ENCODE peak calls at places on chromosome 14, in seven cellular contexts. P is Ammon's horn; Z is HS-5; O is bronchial epithelial cell; J is PC-9; C is stimulated activated CD8-positive, alpha-beta memory T cell treated with anti-CD3 and anti-CD28 coated beads, Interleukin-2, amount 100 ng/mL, for 1 hour; I is epithelial cell of proximal tubule. M is an unnamed sample.

GRCh38 chr14:54894995-54895394 is 7.6 kb downstream of the GCH1 start:
- DNase-seq in Z (no peak), I (no peak), J (no peak), C (no peak), O (peak), P (no peak), M (peak)

GRCh38 chr14:22466520-22466919 is 122.5 kb downstream of the DAD1 start:
- DNase-seq in C (no peak), J (no peak), I (no peak), P (no peak), Z (peak), O (peak), M (no peak)

GRCh38 chr14:23601424-23601823 is 22.8 kb upstream of the JPH4 start:
- DNase-seq in C (no peak), I (no peak), O (no peak), J (no peak), Z (no peak), P (no peak), M (no peak)

GRCh38 chr14:99389171-99389826 is 91.4 kb downstream of the SETD3 start:
- DNase-seq in P (no peak), C (no peak), Z (no peak), O (peak), I (no peak), J (peak), M (peak)

GRCh38 chr14:55302770-55303472 is 31.7 kb downstream of the FBXO34 start:
- DNase-seq in C (no peak), P (no peak), O (peak), J (no peak), Z (no peak), I (no peak), M (no peak)

GRCh38 chr14:34539407-34540180 is at the start of gene EAPP:
- DNase-seq in J (peak), Z (peak), O (peak), C (peak), P (peak), I (peak), M (peak)

GRCh38 chr14:105894125-105894977 is 368.0 kb downstream of the TMEM121 start:
- DNase-seq in J (no peak), P (no peak), I (no peak), C (no peak), Z (no peak), O (no peak), M (no peak)

GRCh38 chr14:104366931-104367810 is 212.4 kb upstream of the C14orf180 start:
- DNase-seq in C (no peak), Z (no peak), O (no peak), P (no peak), I (no peak), J (no peak), M (no peak)

GRCh38 chr14:20350860-20351259 is 7.4 kb downstream of the PARP2 start:
- DNase-seq in J (no peak), I (no peak), O (no peak), P (no peak), C (no peak), Z (no peak), M (no peak)

GRCh38 chr14:105830171-105830570 is 303.8 kb downstream of the TMEM121 start:
- DNase-seq in O (no peak), Z (no peak), J (no peak), I (no peak), P (no peak), C (no peak), M (no peak)

GRCh38 chr14:63777024-63777423 is 49.2 kb upstream of the SGPP1 start:
- DNase-seq in Z (no peak), P (no peak), C (no peak), I (peak), O (peak), J (no peak), M (no peak)

GRCh38 chr14:82626156-82627055 is 1092.8 kb upstream of the SEL1L start:
- DNase-seq in I (no peak), P (peak), J (no peak), C (no peak), O (no peak), Z (no peak), M (no peak)

GRCh38 chr14:95475540-95476240 is 40.8 kb downstream of the SYNE3 start:
- DNase-seq in Z (no peak), O (no peak), I (no peak), C (no peak), J (no peak), P (no peak), M (peak)

GRCh38 chr14:55157080-55157479 is 28.0 kb downstream of the LGALS3 start:
- DNase-seq in P (no peak), Z (no peak), O (no peak), J (no peak), C (no peak), I (no peak), M (no peak)

GRCh38 chr14:37246427-37246829 is 48.7 kb downstream of the MIPOL1 start:
- DNase-seq in P (peak), O (peak), J (no peak), Z (no peak), I (peak), C (no peak), M (peak)

GRCh38 chr14:77889971-77890442 is 90.1 kb downstream of the ADCK1 start:
- DNase-seq in I (peak), J (no peak), C (no peak), P (peak), O (peak), Z (peak), M (no peak)

GRCh38 chr14:60163741-60164140 is 1.5 kb downstream of the DHRS7 start:
- DNase-seq in I (no peak), O (no peak), P (no peak), J (no peak), Z (no peak), C (no peak), M (no peak)

GRCh38 chr14:35202195-35202594 is 79.8 kb downstream of the PRORP start:
- DNase-seq in P (no peak), I (no peak), C (no peak), J (no peak), O (no peak), Z (no peak), M (no peak)

GRCh38 chr14:56092761-56093160 is 25.4 kb upstream of the PELI2 start:
- DNase-seq in P (no peak), C (no peak), O (peak), I (no peak), Z (no peak), J (no peak), M (no peak)

GRCh38 chr14:51846631-51847488 is 13.6 kb upstream of the GNG2 start:
- DNase-seq in Z (no peak), C (peak), O (no peak), J (no peak), I (no peak), P (peak), M (peak)

GRCh38 chr14:68103841-68104240 is 284.3 kb downstream of the RAD51B start:
- DNase-seq in Z (no peak), O (peak), C (no peak), I (no peak), J (no peak), P (no peak), M (no peak)

GRCh38 chr14:20305265-20306078 is at the start of gene TTC5:
- DNase-seq in C (peak), I (peak), Z (peak), J (peak), O (peak), P (peak), M (peak)

GRCh38 chr14:91008759-91009409 is 51.6 kb downstream of the RPS6KA5 start:
- DNase-seq in C (no peak), O (peak), Z (no peak), I (no peak), P (no peak), J (no peak), M (no peak)

GRCh38 chr14:104003616-104004015 is 61.3 kb upstream of the RD3L start:
- DNase-seq in O (no peak), C (no peak), J (no peak), I (no peak), Z (no peak), P (no peak), M (no peak)

GRCh38 chr14:103763730-103764488 is 48.3 kb downstream of the ZFYVE21 start:
- DNase-seq in I (no peak), P (no peak), O (no peak), Z (no peak), C (no peak), J (no peak), M (no peak)

GRCh38 chr14:68884031-68885030 is 91.5 kb upstream of the ZFP36L1 start:
- DNase-seq in O (peak), I (peak), Z (peak), J (no peak), P (peak), C (no peak), M (no peak)

GRCh38 chr14:76924363-76925151 is 98.3 kb downstream of the LRRC74A start:
- DNase-seq in O (no peak), P (peak), I (no peak), J (no peak), C (no peak), Z (no peak), M (no peak)

GRCh38 chr14:25381498-25381897 is 331.6 kb upstream of the STXBP6 start:
- DNase-seq in J (no peak), Z (no peak), P (no peak), C (no peak), I (no peak), O (no peak), M (no peak)

GRCh38 chr14:92729632-92730358 is 18.6 kb downstream of the LGMN start:
- DNase-seq in O (peak), J (no peak), I (peak), Z (peak), C (no peak), P (no peak), M (no peak)

GRCh38 chr14:73752297-73752992 is 38.3 kb upstream of the PNMA1 start:
- DNase-seq in I (no peak), P (peak), C (no peak), Z (no peak), O (no peak), J (peak), M (peak)